ENCODE peak calls at places on chromosome 14, in nine cellular contexts. W, K, S, T, R, Q, C, P and A are unnamed samples.

GRCh38 chr14:91419044-91419397 is 1.4 kb upstream of the CCDC88C start:
- DNase-seq in W (no peak), K (no peak), S (no peak), T (no peak), R (no peak), Q (no peak), C (no peak), P (no peak), A (no peak)

GRCh38 chr14:90627478-90627877 is 188.8 kb downstream of the TTC7B start:
- DNase-seq in W (no peak), K (no peak), S (no peak), T (peak), R (no peak), Q (no peak), C (no peak), P (no peak), A (no peak)

GRCh38 chr14:51782412-51782811 is 78.0 kb upstream of the GNG2 start:
- DNase-seq in W (no peak), K (no peak), S (no peak), T (no peak), R (no peak), Q (no peak), C (no peak), P (no peak), A (no peak)

GRCh38 chr14:51554339-51554920 is 97.3 kb upstream of the FRMD6 start:
- DNase-seq in W (peak), K (no peak), S (peak), T (no peak), R (no peak), Q (no peak), C (peak), P (no peak), A (peak)

GRCh38 chr14:24903337-24903736 is 146.6 kb downstream of the STXBP6 start:
- DNase-seq in W (peak), K (no peak), S (peak), T (no peak), R (no peak), Q (peak), C (peak), P (no peak), A (peak)

GRCh38 chr14:20662968-20663731 is 21.2 kb upstream of the RNASE4 start:
- DNase-seq in W (peak), K (no peak), S (peak), T (peak), R (peak), Q (peak), C (peak), P (peak), A (peak)

GRCh38 chr14:91255820-91256219 is 11.3 kb upstream of the GPR68 start:
- DNase-seq in W (no peak), K (no peak), S (no peak), T (no peak), R (no peak), Q (no peak), C (no peak), P (no peak), A (no peak)

GRCh38 chr14:90439874-90440442 is 43.1 kb downstream of the CALM1 start:
- DNase-seq in W (no peak), K (no peak), S (no peak), T (no peak), R (peak), Q (no peak), C (no peak), P (no peak), A (peak)

GRCh38 chr14:91801358-91801757 is 66.0 kb downstream of the TC2N start:
- DNase-seq in W (no peak), K (no peak), S (no peak), T (no peak), R (no peak), Q (no peak), C (no peak), P (no peak), A (no peak)

GRCh38 chr14:89232366-89233070 is 184.5 kb downstream of the FOXN3 start:
- DNase-seq in W (no peak), K (no peak), S (no peak), T (no peak), R (peak), Q (no peak), C (no peak), P (no peak), A (no peak)

GRCh38 chr14:22563987-22564386 is 25.0 kb downstream of the DAD1 start:
- DNase-seq in W (no peak), K (no peak), S (no peak), T (no peak), R (no peak), Q (no peak), C (no peak), P (no peak), A (no peak)

GRCh38 chr14:106094654-106095189 is 568.3 kb downstream of the TMEM121 start:
- DNase-seq in W (no peak), K (no peak), S (no peak), T (no peak), R (peak), Q (no peak), C (no peak), P (no peak), A (no peak)

GRCh38 chr14:103834956-103835355 is 12.4 kb downstream of the PPP1R13B start:
- DNase-seq in W (no peak), K (no peak), S (no peak), T (no peak), R (no peak), Q (no peak), C (no peak), P (no peak), A (no peak)

GRCh38 chr14:93041830-93042229 is 73.9 kb downstream of the ITPK1 start:
- DNase-seq in W (no peak), K (no peak), S (no peak), T (no peak), R (no peak), Q (no peak), C (no peak), P (no peak), A (no peak)

GRCh38 chr14:105682956-105683570 is 156.7 kb downstream of the TMEM121 start:
- DNase-seq in W (no peak), K (no peak), S (no peak), T (no peak), R (no peak), Q (no peak), C (no peak), P (no peak), A (no peak)

GRCh38 chr14:61321385-61322010 is at the start of gene PRKCH:
- DNase-seq in W (peak), K (peak), S (peak), T (peak), R (peak), Q (no peak), C (peak), P (peak), A (peak)

GRCh38 chr14:61326149-61326548 is 4.8 kb downstream of the PRKCH start:
- DNase-seq in W (no peak), K (no peak), S (no peak), T (no peak), R (no peak), Q (no peak), C (no peak), P (no peak), A (no peak)

GRCh38 chr14:61322799-61323290 is 1.5 kb downstream of the PRKCH start:
- DNase-seq in W (peak), K (no peak), S (peak), T (no peak), R (no peak), Q (no peak), C (peak), P (peak), A (no peak)

GRCh38 chr14:61322011-61322798 is 826 bp downstream of the PRKCH start:
- DNase-seq in W (no peak), K (no peak), S (no peak), T (peak), R (peak), Q (no peak), C (no peak), P (peak), A (no peak)

DNA sequence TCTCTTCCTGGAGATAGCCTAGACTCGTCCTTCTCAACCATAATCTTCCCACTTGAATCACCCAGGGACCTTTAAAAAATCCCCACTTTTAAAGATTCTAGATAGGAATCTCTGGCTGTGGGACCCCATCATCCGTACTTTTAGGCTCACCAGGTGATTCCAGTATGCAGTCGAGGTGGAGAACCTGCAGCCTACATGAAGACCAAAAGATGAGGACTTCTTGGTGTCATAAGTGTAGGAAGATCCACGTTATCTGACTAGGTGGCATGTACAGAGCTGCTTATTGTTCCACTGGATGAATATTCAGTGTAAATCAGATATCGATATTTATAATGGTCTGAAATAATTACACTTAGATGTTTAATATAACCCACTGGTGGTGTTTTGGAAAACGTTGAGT is 2.6 kb downstream of the PRKCH start:
- DNase-seq in W (no peak), K (no peak), S (no peak), T (no peak), R (no peak), Q (no peak), C (no peak), P (no peak), A (no peak)
- H3K4me3 ChIP-seq in W (no peak), K (peak), S (no peak), T (peak), R (no peak), Q (no peak), C (no peak), P (no peak), A (no peak)

DNA sequence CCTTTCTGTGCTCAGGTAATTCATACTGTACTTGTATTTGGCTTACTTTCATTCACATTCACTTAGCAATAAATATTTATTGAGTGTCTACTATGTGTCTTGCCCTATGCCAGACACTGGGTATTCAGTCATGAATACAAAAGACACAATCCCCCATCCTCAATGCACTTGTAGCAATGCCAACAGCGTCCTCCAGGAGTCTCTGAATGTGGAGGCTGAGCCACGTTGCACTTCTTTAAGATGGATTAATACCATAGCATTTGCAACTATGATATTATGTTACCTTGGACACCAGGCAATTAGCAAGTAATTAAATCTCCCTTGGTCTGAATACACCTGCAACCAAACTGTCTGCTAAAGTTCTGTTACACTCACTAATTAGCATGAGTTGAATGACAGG is 58.8 kb downstream of the OTX2 start:
- DNase-seq in W (no peak), K (no peak), S (no peak), T (no peak), R (peak), Q (no peak), C (no peak), P (no peak), A (no peak)
- TF ChIP-seq CTCF in W (no peak), K (no peak), S (no peak), T (no peak), R (peak), Q (no peak), C (no peak), P (no peak), A (no peak)

GRCh38 chr14:38212996-38213395 is 5.3 kb downstream of the SSTR1 start:
- DNase-seq in W (peak), K (no peak), S (peak), T (no peak), R (no peak), Q (no peak), C (peak), P (no peak), A (no peak)
- H3K4me3 ChIP-seq in W (no peak), K (no peak), S (no peak), T (no peak), R (no peak), Q (no peak), C (no peak), P (no peak), A (no peak)

DNA sequence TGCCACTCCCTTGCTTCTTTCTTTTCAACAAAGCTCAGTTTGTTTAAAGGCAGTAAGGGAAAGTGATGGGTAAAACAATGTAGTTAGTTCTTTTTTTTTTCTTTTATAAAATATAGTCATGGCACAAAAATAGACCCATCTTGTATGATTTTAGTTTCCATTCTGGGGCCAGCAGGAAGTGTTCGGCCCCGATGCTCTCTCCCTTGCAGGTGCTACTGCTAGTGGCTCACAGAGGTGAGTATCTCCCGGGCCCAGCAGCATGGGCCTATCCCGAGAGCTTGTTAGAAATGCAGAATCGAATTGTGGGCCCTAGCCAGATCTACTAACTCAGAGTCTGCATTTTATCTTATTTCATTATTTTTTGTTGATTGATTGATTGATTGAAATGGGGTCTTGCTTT is 78.7 kb downstream of the SYNE3 start:
- DNase-seq in W (no peak), K (no peak), S (no peak), T (no peak), R (no peak), Q (no peak), C (no peak), P (no peak), A (no peak)
- TF ChIP-seq CTCF in W (no peak), K (no peak), S (no peak), T (no peak), R (no peak), Q (no peak), C (no peak), P (no peak), A (no peak)

GRCh38 chr14:76760331-76761197 is 704 bp upstream of the VASH1 start:
- DNase-seq in W (no peak), K (peak), S (no peak), T (no peak), R (no peak), Q (no peak), C (no peak), P (no peak), A (no peak)
- H3K4me3 ChIP-seq in W (peak), K (peak), S (peak), T (peak), R (peak), Q (peak), C (peak), P (peak), A (peak)

GRCh38 chr14:31487891-31488290 is at the start of gene GPR33:
- DNase-seq in W (no peak), K (no peak), S (no peak), T (no peak), R (no peak), Q (no peak), C (no peak), P (no peak), A (no peak)
- TF ChIP-seq CTCF in W (no peak), K (no peak), S (no peak), T (no peak), R (no peak), Q (no peak), C (no peak), P (no peak), A (no peak)

GRCh38 chr14:102828201-102828600 is 51.0 kb downstream of the TRAF3 start:
- DNase-seq in W (no peak), K (no peak), S (no peak), T (no peak), R (no peak), Q (no peak), C (no peak), P (no peak), A (no peak)
- H3K4me3 ChIP-seq in W (no peak), K (peak), S (no peak), T (no peak), R (no peak), Q (no peak), C (no peak), P (no peak), A (no peak)

GRCh38 chr14:36301159-36301558 is 19.3 kb downstream of the MBIP start:
- DNase-seq in W (peak), K (no peak), S (peak), T (no peak), R (no peak), Q (no peak), C (peak), P (no peak), A (peak)
- TF ChIP-seq CTCF in W (no peak), K (no peak), S (no peak), T (no peak), R (no peak), Q (no peak), C (no peak), P (no peak), A (no peak)